ENCODE peak calls at places on chromosomes 4 and X, in ten cellular contexts. F is pancreas, U is fibroblast of mammary gland, J is progenitor cell of endocrine pancreas, K is GM20000, A is endothelial cell, E is lower lobe of right lung, C is nephron progenitor cell, W is neural crest cell, B is transverse colon. N is an unnamed sample.

GRCh38 chr4:26860922-26861433 is 337 bp downstream of the STIM2 start:
- DNase-seq in W (peak), B (peak), E (peak), U (peak), A (peak), J (peak), C (peak), K (peak), F (peak), N (peak)

GRCh38 chr4:173801876-173802713 is 272.1 kb upstream of the HAND2 start:
- DNase-seq in A (no peak), J (no peak), W (no peak), K (no peak), B (no peak), E (no peak), U (peak), F (no peak), C (no peak), N (no peak)

GRCh38 chr4:82044141-82044993 is 329.4 kb downstream of the HNRNPD start:
- DNase-seq in W (peak), C (peak), E (peak), J (peak), K (peak), B (peak), U (peak), A (peak), F (peak), N (peak)

GRCh38 chr4:174437324-174437723 is 85.0 kb downstream of the HPGD start:
- DNase-seq in B (no peak), E (no peak), A (no peak), K (no peak), F (no peak), W (no peak), U (peak), J (no peak), C (no peak), N (no peak)

GRCh38 chr4:26030780-26031179 is 116.8 kb downstream of the SMIM20 start:
- DNase-seq in C (no peak), K (no peak), J (no peak), A (no peak), F (no peak), W (no peak), E (no peak), U (no peak), B (no peak), N (peak)

GRCh38 chrX:125622899-125623298 is 303.2 kb downstream of the TEX13C start:
- DNase-seq in B (no peak), F (no peak), C (no peak), U (no peak), J (no peak), K (no peak), W (no peak), E (no peak), A (no peak), N (no peak)

GRCh38 chrX:5726246-5726645 is 502.4 kb downstream of the NLGN4X start:
- DNase-seq in K (no peak), W (no peak), C (no peak), A (no peak), E (no peak), U (no peak), J (no peak), F (no peak), B (no peak), N (no peak)

GRCh38 chr4:102610007-102610406 is 108.8 kb downstream of the NFKB1 start:
- DNase-seq in C (no peak), F (no peak), J (no peak), K (no peak), W (no peak), B (no peak), A (no peak), U (peak), E (no peak), N (no peak)

GRCh38 chrX:38891641-38892413 is 90.6 kb downstream of the MID1IP1 start:
- DNase-seq in C (no peak), E (no peak), K (peak), U (peak), B (no peak), W (no peak), J (no peak), F (no peak), A (no peak), N (peak)

GRCh38 chrX:138886769-138887168 is 175.3 kb upstream of the FGF13 start:
- DNase-seq in U (peak), B (no peak), A (no peak), F (no peak), E (no peak), K (no peak), W (no peak), C (no peak), J (no peak), N (no peak)

GRCh38 chr4:22988526-22988925 is 295.8 kb downstream of the GBA3 start:
- DNase-seq in E (no peak), C (no peak), K (no peak), A (no peak), F (no peak), B (no peak), W (no peak), J (no peak), U (no peak), N (no peak)

GRCh38 chr4:39576268-39576667 is 49.0 kb upstream of the UGDH start:
- DNase-seq in W (no peak), A (no peak), J (no peak), U (no peak), E (no peak), C (no peak), K (no peak), F (no peak), B (no peak), N (peak)

GRCh38 chr4:153733751-153734448 is 25.9 kb downstream of the RNF175 start:
- DNase-seq in K (no peak), C (no peak), U (peak), A (no peak), J (no peak), E (no peak), F (no peak), W (no peak), B (no peak), N (no peak)

GRCh38 chrX:72062890-72063289 is 68.8 kb downstream of the RTL5 start:
- DNase-seq in J (no peak), U (peak), C (no peak), F (peak), K (no peak), B (no peak), W (no peak), A (no peak), E (no peak), N (no peak)

GRCh38 chrX:51461053-51462050 is 35.0 kb downstream of the NUDT11 start:
- DNase-seq in E (no peak), K (peak), U (peak), F (no peak), A (no peak), B (no peak), W (peak), J (no peak), C (peak), N (peak)

GRCh38 chrX:113457719-113458118 is 617.1 kb upstream of the AMOT start:
- DNase-seq in K (no peak), W (no peak), U (no peak), C (no peak), J (no peak), B (no peak), E (no peak), A (no peak), F (no peak), N (no peak)

GRCh38 chr4:166172619-166173018 is 299.6 kb downstream of the TLL1 start:
- DNase-seq in J (no peak), F (no peak), W (no peak), B (no peak), A (no peak), U (no peak), K (no peak), C (no peak), E (no peak), N (no peak)

GRCh38 chr4:163568835-163569234 is 74.3 kb downstream of the TMA16 start:
- DNase-seq in F (no peak), W (no peak), B (no peak), U (no peak), A (no peak), J (no peak), K (no peak), C (no peak), E (no peak), N (no peak)

DNA sequence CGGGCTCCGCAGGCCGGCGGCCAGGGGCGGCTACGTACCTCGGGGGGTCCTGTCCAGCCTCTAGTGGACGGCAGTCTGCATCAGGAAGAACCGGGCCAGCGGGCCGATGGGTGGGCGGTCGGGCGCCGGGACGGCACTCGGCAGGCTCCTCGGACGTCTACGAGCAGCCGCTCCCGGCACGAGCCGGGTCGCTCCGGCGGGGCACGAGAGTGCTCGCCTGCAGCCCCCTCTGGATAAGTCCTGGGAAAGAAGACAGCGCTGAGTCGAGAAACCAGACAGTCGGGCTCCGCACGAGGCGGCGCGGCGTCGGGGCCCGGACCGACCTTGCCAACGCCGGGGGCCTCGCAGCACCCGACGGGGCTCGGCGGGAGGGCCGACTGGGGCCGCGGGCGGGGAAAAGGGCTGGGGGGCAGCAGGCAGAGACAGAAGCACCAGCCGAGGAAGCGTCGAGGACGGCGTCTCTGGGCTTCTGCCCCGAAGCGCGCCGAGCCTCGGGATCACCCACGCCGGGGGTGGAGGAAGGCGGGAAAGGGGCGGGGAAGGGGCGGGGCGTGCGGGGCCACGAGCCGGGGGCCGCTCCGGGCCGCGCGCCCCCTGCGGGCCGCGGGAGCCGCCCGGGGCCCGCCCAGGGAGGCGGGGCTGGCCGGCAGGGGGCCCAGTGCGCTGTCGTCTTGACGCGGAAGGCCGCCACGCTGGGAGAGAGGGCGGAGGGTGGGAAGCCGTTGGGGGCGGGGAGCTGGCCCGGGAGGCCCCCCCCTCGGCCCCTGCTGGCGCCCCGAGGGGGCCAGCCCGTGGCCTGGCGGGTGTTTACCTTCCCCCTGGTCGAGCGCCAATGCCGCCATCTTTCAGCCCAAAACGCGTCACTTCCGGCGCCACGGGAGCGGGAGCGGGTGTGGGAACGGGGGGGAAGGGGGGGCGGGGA is 1.9 kb downstream of the KLHL15 start:
- DNase-seq in B (peak), E (peak), A (peak), C (peak), J (peak), U (peak), F (peak), K (peak), W (peak), N (peak)
- TF ChIP-seq CTCF in B (no peak), E (peak), A (peak), C (no peak), J (peak), U (no peak), F (no peak), K (peak), W (peak), N (no peak)

GRCh38 chr4:65798498-65799127 is 128.3 kb upstream of the EPHA5 start:
- DNase-seq in E (no peak), K (no peak), J (no peak), B (no peak), U (no peak), A (no peak), C (no peak), F (no peak), W (no peak), N (no peak)

GRCh38 chr4:65799513-65799912 is 129.2 kb upstream of the EPHA5 start:
- DNase-seq in U (no peak), W (no peak), C (no peak), J (no peak), B (no peak), F (no peak), E (no peak), A (no peak), K (no peak), N (no peak)
- TF ChIP-seq CTCF in U (no peak), W (no peak), C (no peak), J (no peak), B (no peak), F (no peak), E (no peak), A (no peak), K (no peak), N (no peak)

GRCh38 chrX:53171356-53171755 is 53.7 kb downstream of the KDM5C start:
- DNase-seq in K (no peak), E (no peak), W (no peak), A (no peak), J (no peak), B (no peak), C (no peak), F (no peak), U (no peak), N (no peak)
- TF ChIP-seq CTCF in K (no peak), E (no peak), W (no peak), A (no peak), J (no peak), B (no peak), C (no peak), F (no peak), U (peak), N (no peak)

DNA sequence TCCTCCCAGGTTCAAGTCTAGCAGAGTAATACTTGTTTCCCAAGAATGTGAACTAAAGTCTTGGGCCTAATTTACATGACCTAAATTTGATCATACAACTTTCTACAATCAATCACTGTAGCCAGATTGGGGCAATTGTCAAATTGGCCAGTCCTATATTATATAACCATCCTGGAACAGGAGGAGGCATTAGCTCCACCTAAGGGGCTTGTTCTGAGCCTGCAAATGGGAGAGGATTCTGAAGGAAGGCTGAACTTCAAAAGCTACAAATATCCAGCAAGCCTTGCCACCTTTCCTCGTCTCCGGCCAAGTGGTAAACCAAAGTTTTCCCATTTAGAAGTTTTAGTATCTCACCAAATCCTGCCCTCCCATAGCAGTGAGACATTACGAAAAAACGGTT is 1289.6 kb upstream of the TENM3 start:
- DNase-seq in U (no peak), A (peak), J (no peak), C (peak), F (no peak), W (no peak), B (no peak), K (no peak), E (no peak), N (no peak)
- TF ChIP-seq CTCF in U (peak), A (no peak), J (peak), C (peak), F (no peak), W (peak), B (no peak), K (no peak), E (no peak), N (no peak)